ENCODE peak calls at places on chromosome 18, in six cellular contexts. X, I, Z, D, C and R are unnamed samples. For H3K27me3, the result is how much of the 10 kb centered on the place peaks cover.

GRCh38 chr18:66555585-66555984 is 48.3 kb downstream of the CDH19 start:
- DNase-seq in I (no peak), D (no peak), X (no peak), Z (no peak), C (no peak), R (no peak)

GRCh38 chr18:14912967-14913366 is 165.0 kb downstream of the ANKRD30B start:
- DNase-seq in X (no peak), D (no peak), Z (no peak), I (no peak), C (no peak), R (no peak)

GRCh38 chr18:76475450-76476203 is 19.4 kb downstream of the ZNF516 start:
- DNase-seq in C (no peak), Z (no peak), I (no peak), X (no peak), D (no peak), R (no peak)

GRCh38 chr18:55047546-55047945 is 88.3 kb upstream of the CCDC68 start:
- DNase-seq in I (no peak), X (no peak), C (no peak), Z (peak), D (peak), R (no peak)

GRCh38 chr18:59669872-59670657 is 27.2 kb downstream of the CCBE1 start:
- DNase-seq in X (no peak), D (peak), I (no peak), Z (no peak), C (no peak), R (no peak)

GRCh38 chr18:21391074-21391673 is 149.1 kb downstream of the GREB1L start:
- DNase-seq in D (peak), C (no peak), I (no peak), Z (no peak), X (peak), R (peak)

GRCh38 chr18:60446821-60447220 is 74.2 kb upstream of the MC4R start:
- DNase-seq in X (no peak), Z (no peak), C (no peak), I (no peak), D (no peak), R (no peak)

GRCh38 chr18:25010623-25011374 is 341.2 kb downstream of the ZNF521 start:
- DNase-seq in X (no peak), C (no peak), D (no peak), Z (no peak), I (no peak), R (no peak)

GRCh38 chr18:62716679-62717058 is 1.3 kb downstream of the PHLPP1 start:
- DNase-seq in Z (peak), C (peak), X (no peak), D (peak), I (peak), R (peak)

GRCh38 chr18:2258954-2259353 is 312.4 kb downstream of the METTL4 start:
- DNase-seq in D (no peak), C (no peak), Z (no peak), I (no peak), X (no peak), R (no peak)

GRCh38 chr18:35618703-35619102 is 37.2 kb downstream of the GALNT1 start:
- DNase-seq in Z (peak), C (no peak), I (no peak), D (no peak), X (no peak), R (no peak)

GRCh38 chr18:45363258-45363657 is 252.0 kb upstream of the SLC14A2 start:
- DNase-seq in I (no peak), D (no peak), C (no peak), Z (no peak), X (no peak), R (no peak)
- H3K27me3 ChIP-seq in I (under half), D (under half), C (under half), Z (under half), X (under half), R (under half)

DNA sequence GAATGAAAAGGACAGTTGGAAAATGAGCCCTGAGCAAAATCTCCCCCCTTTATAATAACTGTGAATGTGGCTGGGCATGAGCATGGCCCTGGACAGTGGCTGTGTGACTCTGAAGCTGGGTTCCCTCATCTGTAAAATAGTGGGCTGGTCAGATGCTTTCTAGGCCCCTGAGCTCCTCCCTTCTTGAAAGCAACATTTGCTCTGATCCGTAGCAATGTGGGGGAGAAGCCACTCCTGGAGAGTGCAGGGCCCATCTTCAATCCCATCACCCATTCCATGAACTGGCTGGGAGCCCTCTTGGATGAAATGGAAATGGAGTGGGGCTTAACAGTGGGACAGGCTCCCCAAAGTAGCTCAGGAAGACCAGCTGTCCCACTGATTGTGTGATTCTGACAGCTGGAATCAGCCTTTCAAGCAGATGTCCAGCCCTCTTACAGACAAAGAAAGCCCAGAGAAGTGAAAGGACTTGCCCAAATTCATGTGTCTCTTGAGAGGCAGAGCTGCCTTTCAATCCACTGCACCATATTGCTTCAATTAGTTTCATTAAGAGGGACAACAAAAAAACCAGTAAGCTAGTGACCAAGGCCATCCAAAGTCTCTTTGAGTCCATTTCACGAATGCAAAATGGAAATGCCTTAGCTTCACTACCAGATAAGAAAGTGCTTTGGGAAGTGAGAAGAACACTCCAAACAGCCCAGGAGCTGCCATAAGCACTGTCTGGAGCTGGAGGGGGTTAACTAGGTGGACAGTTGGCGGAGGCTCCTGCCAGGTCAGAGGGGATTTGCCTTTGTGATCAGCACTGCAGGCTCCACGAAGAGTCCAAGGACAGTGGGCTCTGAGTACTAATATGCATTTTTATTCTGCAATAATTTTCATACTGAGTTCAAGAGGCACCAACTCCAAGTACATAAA is 233.0 kb upstream of the SMAD2 start:
- DNase-seq in X (no peak), Z (no peak), C (no peak), I (no peak), D (no peak), R (no peak)
- H3K27me3 ChIP-seq in X (under half), Z (under half), C (under half), I (under half), D (under half), R (under half)

DNA sequence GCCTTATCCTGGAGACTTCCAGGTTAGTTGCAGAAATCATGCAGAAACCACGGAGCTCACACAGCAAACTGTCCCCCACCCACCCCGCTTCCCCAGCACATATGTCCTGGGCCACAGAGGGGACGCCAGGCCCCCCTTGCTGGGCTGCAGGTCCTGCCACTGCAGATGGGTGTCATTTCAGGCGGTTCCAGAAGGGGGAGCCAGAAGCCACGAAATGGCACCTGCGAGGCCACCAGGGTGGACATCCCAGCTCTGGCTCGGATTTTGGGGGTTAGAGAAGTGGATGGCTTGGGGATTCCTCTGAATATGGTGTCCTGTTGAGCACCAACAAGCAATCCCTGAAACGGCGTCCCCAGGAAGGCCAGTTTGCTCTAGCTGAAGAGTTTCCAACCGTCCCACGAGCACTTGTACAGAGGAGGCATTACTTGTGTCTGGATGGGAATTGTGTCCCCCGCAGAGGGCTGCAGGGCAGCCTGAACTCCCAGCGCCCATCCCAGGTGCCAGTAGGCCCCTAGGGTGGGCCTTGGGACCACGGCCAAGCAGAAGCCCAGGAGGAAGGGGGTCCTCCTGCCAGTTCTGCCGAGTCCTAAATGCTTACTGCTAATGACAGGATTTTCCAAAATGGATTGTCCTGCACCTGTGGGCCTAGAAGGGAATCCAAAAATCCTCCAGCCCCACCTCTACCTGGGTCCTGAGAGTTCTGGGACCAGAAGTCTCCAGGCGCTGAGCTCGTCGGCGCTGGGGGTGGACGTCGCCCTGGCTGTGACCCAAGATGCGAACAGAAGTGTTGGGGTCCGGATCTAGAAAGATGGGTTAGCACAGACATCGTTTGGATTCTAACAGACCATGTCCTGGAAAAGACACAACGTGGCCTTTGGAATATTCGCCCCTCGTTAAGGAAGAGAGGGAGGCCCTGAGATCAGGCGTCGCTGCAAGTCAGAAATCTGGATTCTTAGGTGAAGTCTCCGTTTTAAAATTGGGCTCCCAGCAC is 14.6 kb upstream of the NFATC1 start:
- DNase-seq in C (peak), I (peak), Z (peak), D (peak), X (no peak), R (peak)
- H3K27me3 ChIP-seq in C (under half), I (under half), Z (under half), D (under half), X (under half), R (under half)

GRCh38 chr18:10850216-10850615 is 299.2 kb downstream of the PIEZO2 start:
- DNase-seq in C (no peak), D (no peak), Z (no peak), X (no peak), I (no peak), R (no peak)
- H3K27me3 ChIP-seq in C (under half), D (under half), Z (under half), X (under half), I (under half), R (under half)